ENCODE peak calls at places on chromosome 1, in six cellular contexts. G, E, L, N, H and Z are unnamed samples. For H3K4me1, the result is how much of the 10 kb centered on the place peaks cover.

GRCh38 chr1:4366091-4366490 is 288.3 kb upstream of the AJAP1 start:
- DNase-seq in G (no peak), E (no peak), L (no peak), N (no peak), H (no peak), Z (no peak)

GRCh38 chr1:44263191-44263944 is 50.1 kb downstream of the DMAP1 start:
- DNase-seq in G (no peak), E (no peak), L (no peak), N (no peak), H (no peak), Z (no peak)

GRCh38 chr1:231733672-231734071 is 107.1 kb downstream of the DISC1 start:
- DNase-seq in G (no peak), E (no peak), L (no peak), N (no peak), H (no peak), Z (no peak)

GRCh38 chr1:239868117-239868516 is 223.6 kb upstream of the FMN2 start:
- DNase-seq in G (no peak), E (no peak), L (no peak), N (no peak), H (no peak), Z (no peak)

GRCh38 chr1:46643368-46643775 is 24.8 kb downstream of the ATPAF1 start:
- DNase-seq in G (no peak), E (no peak), L (no peak), N (peak), H (no peak), Z (no peak)

GRCh38 chr1:167152192-167152876 is 58.5 kb downstream of the STYXL2 start:
- DNase-seq in G (no peak), E (no peak), L (no peak), N (no peak), H (no peak), Z (no peak)

GRCh38 chr1:90045853-90046563 is 51.1 kb downstream of the ZNF326 start:
- DNase-seq in G (no peak), E (no peak), L (no peak), N (peak), H (peak), Z (no peak)

GRCh38 chr1:15767941-15768340 is 9.3 kb downstream of the FBLIM1 start:
- DNase-seq in G (no peak), E (no peak), L (no peak), N (no peak), H (no peak), Z (no peak)

GRCh38 chr1:116092752-116093489 is 18.3 kb upstream of the MAB21L3 start:
- DNase-seq in G (no peak), E (no peak), L (no peak), N (no peak), H (no peak), Z (no peak)

GRCh38 chr1:200075938-200076546 is 48.5 kb downstream of the NR5A2 start:
- DNase-seq in G (no peak), E (peak), L (no peak), N (peak), H (no peak), Z (no peak)

GRCh38 chr1:228141871-228142615 is 2.0 kb downstream of the GUK1 start:
- DNase-seq in G (peak), E (no peak), L (no peak), N (peak), H (no peak), Z (no peak)

GRCh38 chr1:221089273-221089672 is 210.0 kb downstream of the HLX start:
- DNase-seq in G (no peak), E (no peak), L (no peak), N (peak), H (no peak), Z (no peak)

GRCh38 chr1:56502700-56503245 is 76.6 kb downstream of the PLPP3 start:
- DNase-seq in G (no peak), E (no peak), L (no peak), N (peak), H (no peak), Z (no peak)

GRCh38 chr1:93659805-93660479 is 21.7 kb downstream of the BCAR3 start:
- DNase-seq in G (no peak), E (peak), L (peak), N (peak), H (no peak), Z (no peak)

GRCh38 chr1:229048896-229049295 is 222.0 kb upstream of the RAB4A start:
- DNase-seq in G (no peak), E (no peak), L (no peak), N (no peak), H (no peak), Z (no peak)

GRCh38 chr1:68028566-68028965 is 21.9 kb downstream of the DIRAS3 start:
- DNase-seq in G (no peak), E (no peak), L (no peak), N (no peak), H (no peak), Z (no peak)

GRCh38 chr1:32900956-32901822 is at the start of gene TMEM54:
- DNase-seq in G (peak), E (no peak), L (no peak), N (peak), H (peak), Z (no peak)

GRCh38 chr1:51147394-51147793 is 45.4 kb downstream of the C1orf185 start:
- DNase-seq in G (no peak), E (no peak), L (no peak), N (no peak), H (no peak), Z (no peak)

GRCh38 chr1:221078260-221078965 is 199.2 kb downstream of the HLX start:
- DNase-seq in G (no peak), E (no peak), L (no peak), N (no peak), H (no peak), Z (no peak)

GRCh38 chr1:95325337-95325736 is 91.3 kb downstream of the RWDD3 start:
- DNase-seq in G (no peak), E (no peak), L (no peak), N (no peak), H (no peak), Z (no peak)

GRCh38 chr1:29655145-29655544 is 418.8 kb downstream of the PTPRU start:
- DNase-seq in G (no peak), E (no peak), L (peak), N (no peak), H (no peak), Z (no peak)

GRCh38 chr1:220391426-220391825 is 119.2 kb upstream of the RAB3GAP2 start:
- DNase-seq in G (no peak), E (no peak), L (no peak), N (no peak), H (no peak), Z (no peak)

GRCh38 chr1:99945174-99945573 is 24.6 kb upstream of the SLC35A3 start:
- DNase-seq in G (no peak), E (no peak), L (no peak), N (no peak), H (no peak), Z (no peak)

GRCh38 chr1:54606096-54606989 is 17.0 kb downstream of the FAM151A start:
- DNase-seq in G (no peak), E (no peak), L (no peak), N (no peak), H (no peak), Z (no peak)

GRCh38 chr1:4315202-4315601 is 339.2 kb upstream of the AJAP1 start:
- DNase-seq in G (no peak), E (no peak), L (no peak), N (no peak), H (no peak), Z (no peak)

GRCh38 chr1:16141573-16142336 is 14.1 kb downstream of the EPHA2 start:
- DNase-seq in G (no peak), E (peak), L (no peak), N (peak), H (no peak), Z (no peak)

GRCh38 chr1:186682721-186683120 is 2.5 kb upstream of the PTGS2 start:
- DNase-seq in G (no peak), E (no peak), L (no peak), N (peak), H (no peak), Z (no peak)

GRCh38 chr1:43367026-43367903 is 546 bp downstream of the ELOVL1 start:
- DNase-seq in G (peak), E (peak), L (no peak), N (peak), H (no peak), Z (peak)

GRCh38 chr1:238950786-238951185 is 435.6 kb upstream of the CHRM3 start:
- DNase-seq in G (no peak), E (no peak), L (no peak), N (no peak), H (no peak), Z (no peak)

GRCh38 chr1:59511476-59512465 is 214.9 kb downstream of the FGGY start:
- DNase-seq in G (no peak), E (no peak), L (no peak), N (no peak), H (no peak), Z (no peak)

GRCh38 chr1:185681034-185681633 is 53.1 kb upstream of the HMCN1 start:
- DNase-seq in G (no peak), E (no peak), L (no peak), N (peak), H (peak), Z (peak)

GRCh38 chr1:14738235-14738634 is 139.8 kb downstream of the KAZN start:
- DNase-seq in G (no peak), E (no peak), L (no peak), N (peak), H (no peak), Z (no peak)

GRCh38 chr1:3306583-3307285 is 147.7 kb upstream of the ARHGEF16 start:
- DNase-seq in G (no peak), E (no peak), L (no peak), N (peak), H (no peak), Z (no peak)

GRCh38 chr1:162992945-162993344 is 76.2 kb upstream of the RGS4 start:
- DNase-seq in G (no peak), E (no peak), L (no peak), N (no peak), H (no peak), Z (no peak)
- H3K4me1 ChIP-seq in G (under half), E (under half), L (under half), N (under half), H (under half), Z (under half)

GRCh38 chr1:9653195-9653782 is 1.8 kb downstream of the PIK3CD start:
- DNase-seq in G (no peak), E (no peak), L (no peak), N (no peak), H (peak), Z (no peak)
- H3K4me1 ChIP-seq in G (under half), E (under half), L (under half), N (under half), H (under half), Z (half or more)

GRCh38 chr1:26863677-26864060 is 720 bp downstream of the SFN start:
- DNase-seq in G (no peak), E (no peak), L (no peak), N (no peak), H (no peak), Z (no peak)

GRCh38 chr1:26861889-26862371 is 1.0 kb upstream of the SFN start:
- DNase-seq in G (no peak), E (no peak), L (no peak), N (no peak), H (no peak), Z (no peak)

GRCh38 chr1:26861286-26861701 is 1.7 kb upstream of the SFN start:
- DNase-seq in G (no peak), E (no peak), L (no peak), N (peak), H (no peak), Z (no peak)

GRCh38 chr1:26864610-26865480 is 1.9 kb downstream of the SFN start:
- DNase-seq in G (peak), E (peak), L (peak), N (peak), H (peak), Z (peak)

DNA sequence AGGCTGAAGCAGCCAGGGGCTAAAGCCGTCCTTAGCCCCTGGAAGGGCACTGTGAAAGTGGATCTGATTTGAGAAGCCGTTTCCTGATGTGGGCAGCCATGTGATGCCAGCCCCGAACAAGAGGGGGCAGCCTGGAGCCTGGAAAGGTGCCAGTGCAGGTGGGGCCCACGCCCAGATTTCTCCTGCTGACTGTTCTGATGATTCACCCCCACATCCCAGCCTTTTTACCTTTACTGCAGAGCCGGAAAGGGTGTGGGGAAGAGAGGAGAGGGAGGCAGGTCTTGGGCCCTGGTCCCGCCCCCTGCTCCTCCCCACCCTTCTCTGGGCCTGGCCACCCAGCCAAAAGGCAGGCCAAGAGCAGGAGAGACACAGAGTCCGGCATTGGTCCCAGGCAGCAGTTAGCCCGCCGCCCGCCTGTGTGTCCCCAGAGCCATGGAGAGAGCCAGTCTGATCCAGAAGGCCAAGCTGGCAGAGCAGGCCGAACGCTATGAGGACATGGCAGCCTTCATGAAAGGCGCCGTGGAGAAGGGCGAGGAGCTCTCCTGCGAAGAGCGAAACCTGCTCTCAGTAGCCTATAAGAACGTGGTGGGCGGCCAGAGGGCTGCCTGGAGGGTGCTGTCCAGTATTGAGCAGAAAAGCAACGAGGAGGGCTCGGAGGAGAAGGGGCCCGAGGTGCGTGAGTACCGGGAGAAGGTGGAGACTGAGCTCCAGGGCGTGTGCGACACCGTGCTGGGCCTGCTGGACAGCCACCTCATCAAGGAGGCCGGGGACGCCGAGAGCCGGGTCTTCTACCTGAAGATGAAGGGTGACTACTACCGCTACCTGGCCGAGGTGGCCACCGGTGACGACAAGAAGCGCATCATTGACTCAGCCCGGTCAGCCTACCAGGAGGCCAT is at the start of gene SFN:
- DNase-seq in G (peak), E (no peak), L (no peak), N (no peak), H (no peak), Z (no peak)
- H3K4me1 ChIP-seq in G (under half), E (under half), L (half or more), N (under half), H (under half), Z (under half)

GRCh38 chr1:61051455-61052392 is 30.6 kb upstream of the NFIA start:
- DNase-seq in G (no peak), E (peak), L (no peak), N (no peak), H (no peak), Z (no peak)

GRCh38 chr1:61050541-61051454 is 31.6 kb upstream of the NFIA start:
- DNase-seq in G (peak), E (peak), L (peak), N (no peak), H (peak), Z (no peak)

GRCh38 chr1:61052393-61053280 is 29.7 kb upstream of the NFIA start:
- DNase-seq in G (no peak), E (no peak), L (no peak), N (no peak), H (peak), Z (no peak)

GRCh38 chr1:61047061-61047460 is 35.3 kb upstream of the NFIA start:
- DNase-seq in G (no peak), E (no peak), L (no peak), N (no peak), H (no peak), Z (no peak)

DNA sequence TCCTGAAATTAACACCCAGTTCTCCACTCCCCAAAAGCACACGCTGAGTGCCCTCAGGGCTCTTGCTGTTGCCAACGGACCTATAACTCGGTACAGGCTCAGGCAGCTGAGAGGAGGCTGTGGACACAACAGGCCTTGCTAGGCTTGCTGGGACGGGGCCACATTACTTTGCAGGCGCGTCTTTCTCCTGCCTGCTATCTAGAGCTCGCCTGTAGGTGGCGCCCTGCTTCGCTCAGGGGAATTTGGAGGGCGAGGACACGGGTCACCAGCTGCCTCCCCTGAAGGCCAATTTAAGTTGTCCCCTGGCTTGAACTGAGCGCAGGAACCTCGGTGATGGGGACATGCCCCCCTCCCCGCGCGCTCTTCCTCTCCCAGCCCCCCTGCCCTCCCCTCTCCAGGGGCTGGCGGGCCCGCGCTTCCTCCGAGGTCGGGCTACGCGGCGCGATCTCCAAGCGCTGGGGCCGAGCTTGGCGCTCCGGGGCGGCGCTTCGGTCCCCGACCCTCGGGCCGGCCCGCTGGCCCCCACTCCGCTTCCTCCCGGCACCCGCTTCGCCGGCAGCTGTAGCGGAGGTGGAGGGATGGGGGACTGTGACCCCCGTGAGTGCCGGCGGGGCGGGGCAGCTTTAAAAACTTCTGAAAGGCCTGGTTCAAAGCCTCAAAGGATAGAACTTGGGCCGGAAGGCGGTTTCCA is 32.4 kb upstream of the NFIA start:
- DNase-seq in G (peak), E (peak), L (peak), N (peak), H (peak), Z (peak)
- H3K4me1 ChIP-seq in G (under half), E (under half), L (under half), N (under half), H (under half), Z (under half)

GRCh38 chr1:17585266-17585987 is 45.9 kb downstream of the ARHGEF10L start:
- DNase-seq in G (no peak), E (no peak), L (no peak), N (no peak), H (no peak), Z (no peak)
- H3K4me1 ChIP-seq in G (under half), E (half or more), L (half or more), N (under half), H (under half), Z (under half)